ENCODE peak calls at places on chromosomes 5 and 9, in four cellular contexts. D, F, L and H are unnamed samples.
A peak's percentile ranks its signal among the peaks of the same experiment; 100 is the strongest.

GRCh38 chr5:172149073-172149472 is 39.0 kb downstream of the STK10 start:
- DNase-seq in L (no peak), F (no peak), D (no peak), H (no peak)

GRCh38 chr5:24823625-24824024 is 178.8 kb upstream of the CDH10 start:
- DNase-seq in D (no peak), F (no peak), L (no peak), H (no peak)

GRCh38 chr9:92468206-92468605 is 14.1 kb downstream of the ASPN start:
- DNase-seq in F (no peak), L (no peak), D (no peak), H (no peak)

GRCh38 chr5:132024789-132025402 is 13.4 kb upstream of the ACSL6 start:
- DNase-seq in L (no peak), D (no peak), F (no peak), H (no peak)

GRCh38 chr5:132296412-132297001 is 2.3 kb downstream of the SLC22A4 start:
- DNase-seq in D (no peak), L (no peak), F (no peak), H (no peak)

GRCh38 chr9:89465726-89466308 is 32.1 kb downstream of the SEMA4D start:
- DNase-seq in F (no peak), D (no peak), L (no peak), H (no peak)

GRCh38 chr9:131273146-131273545 is 3.2 kb downstream of the FAM78A start:
- DNase-seq in D (no peak), F (peak; percentile 96), L (no peak), H (no peak)

GRCh38 chr9:34957492-34958410 is at the start of gene PHF24:
- DNase-seq in D (peak; percentile 64), F (peak; percentile 13), L (peak; percentile 37), H (no peak)

GRCh38 chr9:35616681-35617459 is 1.3 kb downstream of the CD72 start:
- DNase-seq in F (no peak), D (peak; percentile 82), L (peak; percentile 66), H (no peak)

GRCh38 chr5:135106610-135107009 is 72.6 kb upstream of the PITX1 start:
- DNase-seq in F (peak; percentile 35), D (no peak), L (no peak), H (no peak)

DNA sequence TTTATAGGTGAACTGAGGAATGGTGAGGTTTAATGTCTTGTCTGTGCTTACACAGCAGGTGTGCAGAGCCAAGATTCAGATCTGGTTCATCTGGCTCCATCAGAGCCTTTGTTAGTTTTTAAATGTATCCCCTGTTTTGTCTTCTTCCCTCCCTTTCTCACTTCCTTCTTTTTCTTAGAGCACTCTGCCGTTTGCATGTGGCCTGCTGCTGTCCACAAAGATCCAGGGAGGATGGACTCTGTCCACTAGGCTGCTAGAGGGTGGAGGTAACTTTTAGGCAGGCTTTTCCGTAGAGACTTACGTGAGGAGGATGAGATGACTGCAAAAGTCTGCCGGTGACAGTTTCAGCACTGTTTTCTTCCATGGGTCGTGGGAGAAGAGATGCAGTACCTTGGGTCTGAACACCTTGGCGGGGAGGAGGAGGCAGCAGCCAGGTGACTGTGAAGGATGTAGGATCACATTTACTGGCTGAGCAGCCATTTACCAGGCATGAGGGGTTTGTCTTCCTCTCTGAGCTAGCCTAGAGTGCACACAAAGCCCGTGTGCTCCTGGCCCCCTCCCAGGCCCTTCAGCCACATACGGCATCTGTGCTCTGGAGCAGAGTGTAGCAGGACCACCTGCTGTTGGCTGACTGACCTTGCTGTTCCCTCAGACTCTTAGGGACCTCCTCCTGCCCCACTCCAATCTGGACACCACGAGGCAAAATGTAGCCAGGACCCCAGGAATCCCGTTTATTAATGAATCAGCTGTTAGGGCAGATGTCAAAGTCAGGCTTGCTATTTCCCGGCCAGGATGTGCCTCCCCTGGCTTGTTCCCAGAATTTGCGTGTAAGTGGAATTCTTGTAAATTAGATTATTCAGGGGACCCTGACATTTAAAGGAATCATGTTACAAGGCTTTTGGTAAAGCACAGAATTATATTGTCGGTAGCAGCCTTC is 1.9 kb downstream of the NTMT1 start:
- DNase-seq in L (no peak), D (no peak), F (no peak), H (no peak)
- TF ChIP-seq CREB1 in L (no peak), D (no peak), F (no peak), H (no peak)

DNA sequence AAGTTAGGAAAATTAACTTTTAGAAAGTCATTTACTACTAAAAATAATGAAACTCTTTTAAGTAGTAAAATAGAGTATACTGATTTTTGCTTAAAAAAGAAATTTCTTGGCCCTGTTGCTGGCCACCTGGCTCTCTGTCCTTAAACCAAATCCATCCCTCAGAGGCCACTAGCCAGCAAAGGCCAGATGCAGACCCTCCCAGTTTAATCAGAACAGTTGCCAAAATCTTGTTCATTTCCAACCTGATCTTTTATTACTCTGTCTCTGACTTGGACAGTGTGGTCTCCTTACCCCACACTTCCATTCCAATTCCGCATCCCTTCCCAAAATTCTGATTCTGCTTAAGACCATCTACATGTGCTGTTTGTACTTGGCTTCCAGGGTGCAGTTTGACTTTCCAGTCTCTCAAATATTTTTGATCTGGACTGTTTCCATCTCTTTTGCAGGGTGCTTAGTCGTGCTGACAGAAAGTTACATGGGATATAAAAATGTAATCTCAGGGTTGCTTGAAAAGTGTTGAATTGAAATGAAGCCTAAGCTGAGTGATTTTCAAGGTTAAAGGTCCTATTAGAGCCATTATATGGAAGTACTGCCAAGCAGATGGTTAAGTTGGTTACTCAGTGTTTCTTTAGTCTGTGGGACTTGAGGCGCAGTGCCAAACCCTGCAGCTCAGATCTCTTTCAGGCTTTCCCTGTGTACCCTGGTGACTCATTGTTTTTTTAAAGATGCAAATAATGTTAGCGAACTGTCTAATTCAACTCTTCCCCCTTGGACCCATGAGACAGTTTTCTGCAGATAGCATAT is 18.4 kb upstream of the DCP2 start:
- DNase-seq in D (no peak), F (peak; percentile 37), L (no peak), H (peak; percentile 65)
- TF ChIP-seq ATF2 in D (no peak), F (no peak), L (no peak), H (no peak)

GRCh38 chr5:141845371-141845821 is 32.8 kb downstream of the PCDH1 start:
- DNase-seq in D (no peak), F (peak; percentile 68), L (peak; percentile 63), H (no peak)
- TF ChIP-seq CREB1 in D (peak; percentile 34), F (no peak), L (no peak), H (no peak)

DNA sequence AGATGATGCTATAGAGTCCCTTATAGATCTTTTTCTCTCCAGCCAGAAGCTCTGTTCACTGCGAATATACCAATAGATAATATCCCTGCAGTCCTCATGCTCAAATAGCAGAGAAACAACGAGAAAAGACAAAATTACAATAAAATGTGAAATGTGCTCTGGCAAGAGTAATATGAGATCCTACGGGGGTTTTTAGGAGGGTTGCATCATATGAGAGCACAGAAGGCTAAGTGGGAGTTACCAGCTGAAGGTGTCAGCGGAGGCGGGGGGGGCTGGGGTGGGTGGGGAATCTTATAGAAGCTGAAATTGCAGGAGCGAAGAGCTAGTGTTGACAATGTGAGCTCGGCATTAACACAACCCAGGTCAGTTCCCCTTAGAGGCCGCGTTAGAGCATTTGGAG is 109.6 kb downstream of the BASP1 start:
- DNase-seq in L (no peak), F (no peak), D (no peak), H (no peak)
- TF ChIP-seq ATF2 in L (no peak), F (no peak), D (no peak), H (no peak)

GRCh38 chr9:108972626-108973209 is 38.5 kb downstream of the ABITRAM start:
- DNase-seq in L (no peak), D (no peak), F (no peak), H (no peak)
- TF ChIP-seq CREB1 in L (no peak), D (no peak), F (no peak), H (no peak)